ENCODE peak calls at places on chromosomes 16 and 17, in seven cellular contexts. P is SHP77; A is stomach; O is nephron progenitor cell; R is stimulated activated CD8-positive, alpha-beta memory T cell treated with anti-CD3 and anti-CD28 coated beads, Interleukin-7, amount 100 ng/mL, for 24 hours; Z is NCI-H510A; Y is endothelial cell. H is an unnamed sample.

GRCh38 chr17:8745586-8746500 is 1.2 kb upstream of the CCDC42 start:
- DNase-seq in P (peak; percentile 32), A (peak; percentile 68), O (peak; percentile 96), R (peak; percentile 71), Z (no peak), Y (peak; percentile 88), H (peak; percentile 74)

GRCh38 chr16:10250137-10250850 is 68.1 kb upstream of the GRIN2A start:
- DNase-seq in P (no peak), A (no peak), O (no peak), R (no peak), Z (no peak), Y (no peak), H (no peak)

GRCh38 chr17:72997559-72997958 is 94.9 kb downstream of the SLC39A11 start:
- DNase-seq in P (no peak), A (no peak), O (no peak), R (no peak), Z (no peak), Y (no peak), H (no peak)

GRCh38 chr17:28174352-28175046 is 132.0 kb downstream of the NLK start:
- DNase-seq in P (no peak), A (no peak), O (no peak), R (peak; percentile 9), Z (peak; percentile 83), Y (no peak), H (no peak)

GRCh38 chr16:17241264-17241835 is 229.4 kb downstream of the XYLT1 start:
- DNase-seq in P (no peak), A (no peak), O (no peak), R (no peak), Z (no peak), Y (no peak), H (no peak)

GRCh38 chr17:7466644-7467341 is 12.6 kb downstream of the ZBTB4 start:
- DNase-seq in P (no peak), A (peak; percentile 60), O (no peak), R (no peak), Z (no peak), Y (no peak), H (no peak)

GRCh38 chr16:81659249-81659648 is 119.8 kb upstream of the PLCG2 start:
- DNase-seq in P (no peak), A (no peak), O (no peak), R (no peak), Z (no peak), Y (no peak), H (no peak)

GRCh38 chr17:64005734-64006167 is 7.6 kb downstream of the PRR29 start:
- DNase-seq in P (peak; percentile 80), A (peak; percentile 64), O (no peak), R (no peak), Z (peak; percentile 82), Y (no peak), H (no peak)

GRCh38 chr17:4340914-4341615 is 25.4 kb downstream of the UBE2G1 start:
- DNase-seq in P (no peak), A (no peak), O (no peak), R (no peak), Z (no peak), Y (no peak), H (no peak)

GRCh38 chr17:34998205-34998604 is 17.9 kb downstream of the LIG3 start:
- DNase-seq in P (peak; percentile 44), A (peak; percentile 70), O (peak; percentile 42), R (peak; percentile 52), Z (peak; percentile 12), Y (peak; percentile 79), H (peak; percentile 45)

GRCh38 chr16:87304951-87305350 is 12.2 kb downstream of the C16orf95 start:
- DNase-seq in P (no peak), A (no peak), O (no peak), R (no peak), Z (no peak), Y (no peak), H (no peak)

GRCh38 chr17:39636927-39637736 is at the start of gene STARD3:
- DNase-seq in P (peak; percentile 77), A (peak; percentile 95), O (peak; percentile 95), R (peak; percentile 87), Z (peak; percentile 90), Y (peak; percentile 90), H (peak; percentile 74)

GRCh38 chr16:87583453-87584131 is 18.7 kb upstream of the JPH3 start:
- DNase-seq in P (no peak), A (no peak), O (no peak), R (no peak), Z (no peak), Y (no peak), H (no peak)

GRCh38 chr16:68417711-68418301 is 30.5 kb downstream of the SMPD3 start:
- DNase-seq in P (peak; percentile 41), A (peak; percentile 91), O (no peak), R (peak; percentile 20), Z (peak; percentile 52), Y (no peak), H (no peak)

GRCh38 chr16:2987854-2988253 is 7.6 kb upstream of the PKMYT1 start:
- DNase-seq in P (no peak), A (no peak), O (no peak), R (no peak), Z (no peak), Y (no peak), H (no peak)

H was measured in CMK.